ENCODE peak calls at places on chromosomes 3 and 15, in four cellular contexts. W is HFF-Myc; I is AG04450; T is CD4-positive, alpha-beta T cell. M is an unnamed sample.
A peak's percentile ranks its signal among the peaks of the same experiment; 100 is the strongest.

GRCh38 chr3:129356756-129357425 is 71.5 kb downstream of the EFCAB12 start:
- DNase-seq in W (no peak), I (no peak), T (no peak), M (no peak)

GRCh38 chr3:157999246-157999645 is 107.0 kb downstream of the SHOX2 start:
- DNase-seq in W (no peak), I (no peak), T (no peak), M (no peak)

GRCh38 chr3:42751609-42752008 is 21.4 kb downstream of the CCDC13 start:
- DNase-seq in W (no peak), I (no peak), T (no peak), M (no peak)

GRCh38 chr3:128486692-128487537 is 6.1 kb downstream of the GATA2 start:
- DNase-seq in W (no peak), I (no peak), T (no peak), M (no peak)

GRCh38 chr15:80041497-80042253 is 17.8 kb upstream of the ZFAND6 start:
- DNase-seq in W (no peak), I (no peak), T (no peak), M (no peak)

GRCh38 chr3:13009132-13009945 is 63.9 kb downstream of the IQSEC1 start:
- DNase-seq in W (no peak), I (no peak), T (peak; percentile 57), M (peak; percentile 71)

GRCh38 chr15:72227720-72228119 is 3.3 kb downstream of the PKM start:
- DNase-seq in W (no peak), I (no peak), T (no peak), M (no peak)

GRCh38 chr3:107345968-107346367 is 31.3 kb upstream of the CCDC54 start:
- DNase-seq in W (no peak), I (no peak), T (no peak), M (no peak)

GRCh38 chr15:76682259-76682658 is 222.9 kb downstream of the SCAPER start:
- DNase-seq in W (no peak), I (no peak), T (no peak), M (no peak)

GRCh38 chr15:38528279-38528678 is 36.3 kb downstream of the RASGRP1 start:
- DNase-seq in W (no peak), I (no peak), T (no peak), M (no peak)

GRCh38 chr3:126305427-126305826 is 51.8 kb downstream of the KLF15 start:
- DNase-seq in W (no peak), I (no peak), T (no peak), M (no peak)

GRCh38 chr15:70910958-70911357 is 18.3 kb downstream of the LRRC49 start:
- DNase-seq in W (no peak), I (no peak), T (no peak), M (no peak)

GRCh38 chr3:139555249-139555648 is 15.7 kb upstream of the RBP1 start:
- DNase-seq in W (no peak), I (no peak), T (no peak), M (no peak)

GRCh38 chr15:42832577-42832976 is 88.0 kb downstream of the TTBK2 start:
- DNase-seq in W (peak; percentile 40), I (peak; percentile 8), T (no peak), M (no peak)

GRCh38 chr3:132874701-132875100 is 152.5 kb upstream of the NPHP3 start:
- DNase-seq in W (no peak), I (no peak), T (no peak), M (no peak)

GRCh38 chr3:11162401-11163345 is 8.4 kb downstream of the HRH1 start:
- DNase-seq in W (no peak), I (no peak), T (no peak), M (no peak)

GRCh38 chr3:53807117-53807521 is 39.1 kb downstream of the CHDH start:
- DNase-seq in W (no peak), I (no peak), T (no peak), M (no peak)

GRCh38 chr3:1444196-1444595 is 351.4 kb downstream of the CNTN6 start:
- DNase-seq in W (no peak), I (no peak), T (no peak), M (no peak)

GRCh38 chr3:105456017-105456416 is 89.3 kb downstream of the ALCAM start:
- DNase-seq in W (no peak), I (no peak), T (no peak), M (no peak)

GRCh38 chr15:36899696-36900095 is 200.7 kb downstream of the MEIS2 start:
- DNase-seq in W (no peak), I (no peak), T (no peak), M (no peak)

GRCh38 chr3:26438981-26439884 is 183.3 kb upstream of the LRRC3B start:
- DNase-seq in W (no peak), I (no peak), T (no peak), M (no peak)

GRCh38 chr15:68658151-68658550 is 79.4 kb downstream of the CORO2B start:
- DNase-seq in W (no peak), I (no peak), T (no peak), M (no peak)

GRCh38 chr15:70142322-70143191 is 44.8 kb upstream of the TLE3 start:
- DNase-seq in W (no peak), I (peak; percentile 52), T (no peak), M (no peak)

GRCh38 chr3:42489937-42490227 is 12.6 kb upstream of the VIPR1 start:
- DNase-seq in W (no peak), I (no peak), T (no peak), M (no peak)

GRCh38 chr3:20837676-20838302 is 651.8 kb upstream of the SGO1 start:
- DNase-seq in W (no peak), I (no peak), T (no peak), M (no peak)

GRCh38 chr3:42229942-42230688 is 35.9 kb downstream of the CCK start:
- DNase-seq in W (peak; percentile 29), I (peak; percentile 33), T (no peak), M (no peak)

GRCh38 chr3:64047214-64047613 is 23.9 kb upstream of the PSMD6 start:
- DNase-seq in W (no peak), I (no peak), T (no peak), M (no peak)

GRCh38 chr3:31793821-31794220 is 187.2 kb downstream of the OSBPL10 start:
- DNase-seq in W (no peak), I (no peak), T (no peak), M (no peak)

GRCh38 chr3:63324621-63325020 is 46.5 kb downstream of the SYNPR start:
- DNase-seq in W (no peak), I (no peak), T (no peak), M (no peak)

GRCh38 chr3:187011915-187012314 is 81.6 kb downstream of the ST6GAL1 start:
- DNase-seq in W (no peak), I (no peak), T (no peak), M (no peak)

GRCh38 chr3:130846181-130846580 is 47.7 kb upstream of the ATP2C1 start:
- DNase-seq in W (no peak), I (no peak), T (no peak), M (no peak)

GRCh38 chr3:27072943-27073725 is 296.0 kb downstream of the NEK10 start:
- DNase-seq in W (no peak), I (no peak), T (no peak), M (no peak)

GRCh38 chr3:37770336-37770735 is 91.3 kb upstream of the CTDSPL start:
- DNase-seq in W (no peak), I (no peak), T (no peak), M (no peak)

GRCh38 chr3:47646362-47646761 is 67.7 kb upstream of the CSPG5 start:
- DNase-seq in W (no peak), I (peak; percentile 32), T (no peak), M (no peak)

M was measured in mucosa of gallbladder.